ENCODE peak calls at places on chromosomes 11 and 22, in eight cellular contexts. A is MM.1S, W is thoracic aorta, C is mammary epithelial cell, N is DND-41, H is colonic mucosa, U is HCT116, Q is pancreas. D is an unnamed sample. For H3K9me3, the result is how much of the 10 kb centered on the place peaks cover.

GRCh38 chr22:36293606-36294292 is 40.8 kb downstream of the APOL1 start:
- DNase-seq in A (no peak), W (no peak), C (no peak), N (no peak), H (no peak), U (no peak), Q (peak), D (no peak)

GRCh38 chr11:35282226-35282882 is 137.0 kb downstream of the SLC1A2 start:
- DNase-seq in A (no peak), W (no peak), C (peak), N (no peak), H (no peak), U (no peak), Q (no peak), D (no peak)

GRCh38 chr22:45783021-45783420 is 111.4 kb downstream of the ATXN10 start:
- DNase-seq in A (no peak), W (no peak), C (no peak), N (no peak), H (no peak), U (no peak), Q (no peak), D (no peak)

GRCh38 chr11:26187639-26188038 is 144.3 kb upstream of the ANO3 start:
- DNase-seq in A (no peak), W (no peak), C (peak), N (no peak), H (no peak), U (no peak), Q (no peak), D (no peak)

GRCh38 chr11:17272823-17273222 is 3.7 kb upstream of the NUCB2 start:
- DNase-seq in A (peak), W (no peak), C (peak), N (peak), H (no peak), U (no peak), Q (no peak), D (no peak)

GRCh38 chr11:78406568-78407196 is 10.9 kb downstream of the GAB2 start:
- DNase-seq in A (no peak), W (no peak), C (peak), N (no peak), H (no peak), U (no peak), Q (no peak), D (no peak)

GRCh38 chr22:41398921-41399320 is 17.2 kb downstream of the TEF start:
- DNase-seq in A (no peak), W (no peak), C (no peak), N (no peak), H (no peak), U (no peak), Q (no peak), D (no peak)

GRCh38 chr22:37509026-37509886 is 10.0 kb downstream of the CARD10 start:
- DNase-seq in A (no peak), W (no peak), C (no peak), N (no peak), H (no peak), U (no peak), Q (peak), D (no peak)

GRCh38 chr11:16938061-16938460 is 76.2 kb downstream of the PLEKHA7 start:
- DNase-seq in A (no peak), W (no peak), C (no peak), N (no peak), H (no peak), U (no peak), Q (no peak), D (no peak)

GRCh38 chr22:41442240-41442792 is 4.3 kb downstream of the TOB2 start:
- DNase-seq in A (no peak), W (no peak), C (no peak), N (no peak), H (no peak), U (no peak), Q (no peak), D (no peak)

GRCh38 chr11:69915501-69916250 is 96.5 kb upstream of the FGF3 start:
- DNase-seq in A (peak), W (peak), C (peak), N (peak), H (peak), U (peak), Q (peak), D (peak)

GRCh38 chr22:31944700-31945477 is 554 bp downstream of the YWHAH start:
- DNase-seq in A (peak), W (no peak), C (no peak), N (peak), H (peak), U (no peak), Q (no peak), D (peak)

GRCh38 chr22:49284931-49285330 is 542.7 kb downstream of the BRD1 start:
- DNase-seq in A (no peak), W (no peak), C (no peak), N (no peak), H (no peak), U (no peak), Q (no peak), D (no peak)

GRCh38 chr11:101357771-101358170 is 226.0 kb downstream of the TRPC6 start:
- DNase-seq in A (no peak), W (no peak), C (no peak), N (no peak), H (no peak), U (no peak), Q (no peak), D (no peak)

GRCh38 chr11:134666273-134667174 is 254.5 kb upstream of the B3GAT1 start:
- DNase-seq in A (no peak), W (no peak), C (no peak), N (peak), H (no peak), U (no peak), Q (no peak), D (no peak)

GRCh38 chr22:50544746-50545253 is 899 bp upstream of the KLHDC7B start:
- DNase-seq in A (no peak), W (no peak), C (peak), N (peak), H (peak), U (no peak), Q (no peak), D (no peak)

GRCh38 chr11:31327417-31327816 is 42.1 kb downstream of the DCDC1 start:
- DNase-seq in A (no peak), W (no peak), C (no peak), N (no peak), H (no peak), U (no peak), Q (no peak), D (no peak)

GRCh38 chr11:114412946-114413345 is 12.5 kb downstream of the RBM7 start:
- DNase-seq in A (no peak), W (no peak), C (peak), N (no peak), H (no peak), U (no peak), Q (no peak), D (no peak)

GRCh38 chr11:68579455-68579854 is 104.9 kb upstream of the GAL start:
- DNase-seq in A (no peak), W (no peak), C (no peak), N (no peak), H (no peak), U (no peak), Q (no peak), D (no peak)

GRCh38 chr11:75490221-75491181 is 35.2 kb downstream of the GDPD5 start:
- DNase-seq in A (no peak), W (no peak), C (peak), N (no peak), H (no peak), U (no peak), Q (no peak), D (no peak)

GRCh38 chr22:48670317-48670716 is 1157.4 kb downstream of the BRD1 start:
- DNase-seq in A (no peak), W (no peak), C (no peak), N (no peak), H (no peak), U (no peak), Q (peak), D (no peak)

GRCh38 chr11:120715239-120715638 is 203.7 kb downstream of the GRIK4 start:
- DNase-seq in A (peak), W (no peak), C (no peak), N (peak), H (no peak), U (no peak), Q (no peak), D (no peak)

GRCh38 chr11:35112056-35112845 is 26.7 kb upstream of the CD44 start:
- DNase-seq in A (peak), W (no peak), C (no peak), N (no peak), H (no peak), U (no peak), Q (no peak), D (no peak)

GRCh38 chr22:17113600-17113999 is 7.6 kb downstream of the TMEM121B start:
- DNase-seq in A (no peak), W (no peak), C (no peak), N (no peak), H (no peak), U (no peak), Q (no peak), D (no peak)

GRCh38 chr11:5666396-5666780 is 18.5 kb downstream of the TRIM5 start:
- DNase-seq in A (no peak), W (no peak), C (no peak), N (no peak), H (no peak), U (no peak), Q (no peak), D (no peak)

GRCh38 chr11:16169541-16169940 is 186.8 kb downstream of the SOX6 start:
- DNase-seq in A (no peak), W (no peak), C (no peak), N (no peak), H (no peak), U (no peak), Q (no peak), D (no peak)

GRCh38 chr11:27934830-27935145 is 173.2 kb downstream of the KIF18A start:
- DNase-seq in A (no peak), W (no peak), C (peak), N (no peak), H (no peak), U (peak), Q (no peak), D (no peak)

GRCh38 chr11:78476066-78476465 is 58.4 kb upstream of the GAB2 start:
- DNase-seq in A (no peak), W (no peak), C (peak), N (no peak), H (no peak), U (no peak), Q (no peak), D (no peak)

GRCh38 chr11:124538019-124538418 is 5.4 kb downstream of the OR8B12 start:
- DNase-seq in A (no peak), W (no peak), C (peak), N (no peak), H (no peak), U (no peak), Q (no peak), D (peak)

GRCh38 chr11:61007971-61008896 is 36.8 kb downstream of the CD6 start:
- DNase-seq in A (no peak), W (no peak), C (no peak), N (no peak), H (peak), U (no peak), Q (no peak), D (no peak)

GRCh38 chr11:13691296-13691899 is 22.9 kb downstream of the FAR1 start:
- DNase-seq in A (no peak), W (no peak), C (no peak), N (no peak), H (no peak), U (no peak), Q (no peak), D (no peak)

GRCh38 chr11:44125598-44125997 is 30.1 kb downstream of the EXT2 start:
- DNase-seq in A (peak), W (no peak), C (no peak), N (no peak), H (no peak), U (no peak), Q (no peak), D (no peak)

GRCh38 chr11:71302911-71303310 is 50.5 kb upstream of the SHANK2 start:
- DNase-seq in A (no peak), W (no peak), C (no peak), N (no peak), H (no peak), U (no peak), Q (no peak), D (peak)
- TF ChIP-seq CTCF in A (no peak), W (no peak), C (no peak), N (no peak), H (no peak), U (peak), Q (no peak), D (no peak)

GRCh38 chr22:22979954-22980353 is 90.4 kb upstream of the GNAZ start:
- DNase-seq in A (no peak), W (no peak), C (no peak), N (no peak), H (no peak), U (no peak), Q (no peak), D (no peak)
- H3K9me3 ChIP-seq in A (under half), W (under half), C (under half), N (under half), H (under half), U (under half), Q (under half), D (under half)

GRCh38 chr11:1567052-1567720 is 4.9 kb downstream of the DUSP8 start:
- DNase-seq in A (no peak), W (no peak), C (no peak), N (no peak), H (peak), U (no peak), Q (peak), D (no peak)

GRCh38 chr11:1564535-1565172 is 7.4 kb downstream of the DUSP8 start:
- DNase-seq in A (peak), W (peak), C (no peak), N (peak), H (peak), U (no peak), Q (peak), D (peak)

GRCh38 chr11:1566381-1567051 is 5.6 kb downstream of the DUSP8 start:
- DNase-seq in A (no peak), W (no peak), C (no peak), N (no peak), H (no peak), U (no peak), Q (peak), D (no peak)

GRCh38 chr11:1565173-1565903 is 6.7 kb downstream of the DUSP8 start:
- DNase-seq in A (no peak), W (no peak), C (no peak), N (no peak), H (no peak), U (no peak), Q (peak), D (peak)

GRCh38 chr11:1565904-1566247 is 6.2 kb downstream of the DUSP8 start:
- DNase-seq in A (no peak), W (no peak), C (no peak), N (no peak), H (no peak), U (no peak), Q (no peak), D (no peak)
- H3K4me3 ChIP-seq in A (no peak), W (no peak), C (no peak), N (no peak), H (no peak), U (no peak), Q (no peak), D (no peak)

GRCh38 chr11:83956119-83956697 is 670.0 kb upstream of the CCDC90B start:
- DNase-seq in A (no peak), W (no peak), C (no peak), N (no peak), H (no peak), U (no peak), Q (peak), D (no peak)
- TF ChIP-seq CTCF in A (no peak), W (no peak), C (no peak), N (no peak), H (no peak), U (no peak), Q (no peak), D (no peak)

GRCh38 chr11:67261635-67261941 is 4.7 kb upstream of the GRK2 start:
- DNase-seq in A (no peak), W (no peak), C (no peak), N (no peak), H (no peak), U (no peak), Q (no peak), D (no peak)
- H3K9me3 ChIP-seq in A (under half), W (under half), C (under half), N (under half), H (under half), U (under half), Q (under half), D (under half)

DNA sequence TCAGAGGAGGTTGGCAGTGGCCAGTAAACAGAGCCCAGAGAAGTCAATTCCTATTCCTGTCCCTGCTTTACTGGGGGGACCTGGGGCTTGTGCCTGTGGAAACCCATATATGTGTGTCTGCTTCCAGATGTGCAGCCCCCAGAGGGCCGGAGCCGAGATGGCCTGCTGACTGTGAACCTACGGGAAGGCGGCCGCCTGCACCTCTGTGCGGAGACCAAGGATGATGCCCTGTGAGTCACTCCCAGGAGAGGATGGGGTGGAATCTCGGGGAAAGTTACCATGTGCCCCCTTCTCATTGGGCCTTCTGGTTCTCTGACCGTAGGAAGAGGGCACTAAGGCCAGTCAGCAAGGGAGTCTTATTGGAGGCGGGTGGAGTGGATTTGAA is 5.3 kb downstream of the PLEKHB1 start:
- DNase-seq in A (no peak), W (no peak), C (no peak), N (no peak), H (no peak), U (no peak), Q (peak), D (no peak)
- H3K4me3 ChIP-seq in A (no peak), W (no peak), C (no peak), N (no peak), H (no peak), U (no peak), Q (no peak), D (no peak)

GRCh38 chr11:65378208-65378927 is 4.1 kb downstream of the SLC25A45 start:
- DNase-seq in A (no peak), W (no peak), C (no peak), N (no peak), H (no peak), U (no peak), Q (no peak), D (no peak)
- TF ChIP-seq CTCF in A (no peak), W (no peak), C (peak), N (peak), H (no peak), U (peak), Q (no peak), D (no peak)

GRCh38 chr22:47335958-47336357 is 573.5 kb downstream of the TBC1D22A start:
- DNase-seq in A (no peak), W (no peak), C (no peak), N (no peak), H (no peak), U (no peak), Q (no peak), D (no peak)
- H3K9me3 ChIP-seq in A (under half), W (under half), C (under half), N (under half), H (under half), U (under half), Q (under half), D (under half)

GRCh38 chr22:19689408-19689807 is 24.9 kb upstream of the SEPTIN5 start:
- DNase-seq in A (no peak), W (no peak), C (no peak), N (no peak), H (no peak), U (no peak), Q (no peak), D (no peak)

GRCh38 chr22:19688301-19689290 is 25.7 kb upstream of the SEPTIN5 start:
- DNase-seq in A (no peak), W (no peak), C (no peak), N (no peak), H (no peak), U (no peak), Q (no peak), D (no peak)

GRCh38 chr22:19693581-19693980 is 20.7 kb upstream of the SEPTIN5 start:
- DNase-seq in A (no peak), W (no peak), C (no peak), N (no peak), H (no peak), U (no peak), Q (no peak), D (no peak)

GRCh38 chr22:19691721-19692341 is 22.5 kb upstream of the SEPTIN5 start:
- DNase-seq in A (no peak), W (no peak), C (peak), N (no peak), H (no peak), U (peak), Q (no peak), D (no peak)

DNA sequence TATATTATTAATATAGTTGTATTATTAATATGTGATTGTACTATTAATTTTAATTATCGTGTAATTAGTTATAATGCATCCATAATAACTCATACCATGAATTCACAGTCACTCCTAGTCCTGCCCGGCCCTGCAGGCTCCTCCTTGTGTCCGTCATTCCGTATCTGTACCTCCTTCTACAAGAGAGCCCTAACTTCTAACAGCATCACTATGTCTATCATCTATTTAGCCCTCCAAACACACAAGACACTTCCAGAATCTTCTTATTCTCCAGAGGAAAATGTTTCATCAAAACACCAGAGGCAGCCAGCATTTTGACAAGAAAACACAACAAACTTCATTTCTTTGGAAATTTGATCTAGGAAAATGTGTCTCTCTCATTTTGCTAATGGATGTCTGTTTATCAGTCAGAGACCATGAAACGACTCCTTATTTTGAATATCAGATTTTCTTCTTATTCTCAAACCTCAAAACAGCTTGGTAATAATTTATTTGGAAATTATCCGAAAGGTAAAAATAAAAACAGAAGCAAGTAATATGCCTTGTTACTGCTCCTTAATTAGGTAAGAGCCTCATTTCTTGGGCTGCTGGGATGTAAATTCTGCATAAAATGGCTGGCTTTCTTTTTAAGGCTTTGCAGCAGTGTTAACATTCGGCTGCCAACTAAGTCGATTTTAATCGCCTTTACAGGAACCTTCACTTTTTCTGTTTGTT is 23.1 kb upstream of the SEPTIN5 start:
- DNase-seq in A (no peak), W (no peak), C (no peak), N (no peak), H (no peak), U (no peak), Q (no peak), D (no peak)
- H3K4me3 ChIP-seq in A (no peak), W (peak), C (no peak), N (no peak), H (no peak), U (peak), Q (no peak), D (no peak)

D was measured in adrenal gland.